ENCODE peak calls at places on chromosomes 16 and 17, in nine cellular contexts. O, Y, X, B, W, M, Z, R and P are unnamed samples.

GRCh38 chr17:44466339-44466738 is 36.9 kb downstream of the GPATCH8 start:
- DNase-seq in O (no peak), Y (no peak), X (no peak), B (no peak), W (no peak), M (no peak), Z (no peak), R (no peak), P (no peak)

GRCh38 chr16:9258423-9259051 is 167.1 kb downstream of the HAPSTR1 start:
- DNase-seq in O (no peak), Y (peak), X (peak), B (no peak), W (peak), M (peak), Z (peak), R (no peak), P (peak)

GRCh38 chr17:43698678-43699437 is 37.1 kb upstream of the MEOX1 start:
- DNase-seq in O (no peak), Y (no peak), X (no peak), B (no peak), W (no peak), M (no peak), Z (no peak), R (no peak), P (no peak)

GRCh38 chr16:83802559-83802958 is 5.2 kb upstream of the HSBP1 start:
- DNase-seq in O (no peak), Y (no peak), X (no peak), B (no peak), W (no peak), M (no peak), Z (no peak), R (no peak), P (no peak)

GRCh38 chr16:71895679-71896385 is 501 bp downstream of the IST1 start:
- DNase-seq in O (no peak), Y (peak), X (peak), B (peak), W (peak), M (peak), Z (peak), R (no peak), P (no peak)

GRCh38 chr16:53913082-53913870 is 209.3 kb downstream of the FTO start:
- DNase-seq in O (peak), Y (no peak), X (no peak), B (peak), W (peak), M (no peak), Z (peak), R (no peak), P (peak)

GRCh38 chr16:10168258-10168657 is 14.0 kb downstream of the GRIN2A start:
- DNase-seq in O (no peak), Y (no peak), X (no peak), B (no peak), W (no peak), M (no peak), Z (peak), R (no peak), P (no peak)

GRCh38 chr17:28760987-28761562 is 17.3 kb downstream of the TRAF4 start:
- DNase-seq in O (peak), Y (no peak), X (peak), B (peak), W (no peak), M (peak), Z (peak), R (no peak), P (no peak)

GRCh38 chr16:188674-189073 is 8.4 kb downstream of the HBQ1 start:
- DNase-seq in O (no peak), Y (peak), X (peak), B (no peak), W (peak), M (peak), Z (no peak), R (no peak), P (peak)

GRCh38 chr17:30332057-30332542 is 1.8 kb downstream of the TMIGD1 start:
- DNase-seq in O (no peak), Y (peak), X (peak), B (peak), W (peak), M (peak), Z (peak), R (no peak), P (peak)

GRCh38 chr17:28912281-28912937 is 9.5 kb upstream of the DHRS13 start:
- DNase-seq in O (no peak), Y (no peak), X (peak), B (no peak), W (no peak), M (no peak), Z (no peak), R (no peak), P (no peak)

GRCh38 chr17:80774643-80775281 is 216.9 kb upstream of the CHMP6 start:
- DNase-seq in O (no peak), Y (peak), X (peak), B (no peak), W (peak), M (peak), Z (no peak), R (no peak), P (no peak)

GRCh38 chr17:69335018-69335417 is 8.1 kb upstream of the ABCA5 start:
- DNase-seq in O (no peak), Y (peak), X (peak), B (peak), W (no peak), M (peak), Z (peak), R (no peak), P (peak)

GRCh38 chr17:28946239-28946638 is 5.1 kb downstream of the PHF12 start:
- DNase-seq in O (peak), Y (no peak), X (no peak), B (peak), W (no peak), M (no peak), Z (peak), R (no peak), P (no peak)

GRCh38 chr16:66131156-66131807 is 235.2 kb upstream of the CDH5 start:
- DNase-seq in O (no peak), Y (no peak), X (no peak), B (peak), W (no peak), M (no peak), Z (peak), R (no peak), P (no peak)

GRCh38 chr16:54266363-54266955 is 20.1 kb downstream of the IRX3 start:
- DNase-seq in O (no peak), Y (no peak), X (peak), B (peak), W (no peak), M (no peak), Z (peak), R (no peak), P (no peak)

DNA sequence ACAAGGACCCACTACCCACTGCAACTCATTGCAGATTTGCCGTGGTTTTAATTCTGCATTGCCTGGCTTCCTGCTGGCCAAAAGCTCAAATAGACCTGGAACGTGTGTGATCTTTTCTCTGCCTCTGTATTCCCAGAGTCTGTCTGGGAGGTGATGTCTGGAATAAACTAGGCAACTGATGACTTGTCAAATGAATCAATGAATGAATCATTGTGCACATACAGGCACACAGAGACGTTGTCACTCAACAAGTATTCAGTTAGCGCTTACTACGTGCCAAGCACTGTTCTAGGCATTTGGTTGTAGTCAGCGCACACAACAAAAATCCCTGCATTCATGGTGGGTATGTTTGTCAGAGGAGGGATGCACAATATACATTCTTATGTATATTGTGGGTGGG is 8.9 kb downstream of the TMEM132E start:
- DNase-seq in O (no peak), Y (no peak), X (no peak), B (no peak), W (no peak), M (no peak), Z (no peak), R (no peak), P (no peak)
- H3K4me3 ChIP-seq in O (no peak), Y (no peak), X (no peak), B (no peak), W (no peak), M (no peak), Z (no peak), R (no peak), P (no peak)

GRCh38 chr17:73770849-73771229 is 126.6 kb upstream of the SDK2 start:
- DNase-seq in O (no peak), Y (no peak), X (no peak), B (no peak), W (no peak), M (no peak), Z (no peak), R (no peak), P (no peak)
- H3K4me3 ChIP-seq in O (no peak), Y (no peak), X (no peak), B (no peak), W (no peak), M (no peak), Z (no peak), R (peak), P (no peak)

DNA sequence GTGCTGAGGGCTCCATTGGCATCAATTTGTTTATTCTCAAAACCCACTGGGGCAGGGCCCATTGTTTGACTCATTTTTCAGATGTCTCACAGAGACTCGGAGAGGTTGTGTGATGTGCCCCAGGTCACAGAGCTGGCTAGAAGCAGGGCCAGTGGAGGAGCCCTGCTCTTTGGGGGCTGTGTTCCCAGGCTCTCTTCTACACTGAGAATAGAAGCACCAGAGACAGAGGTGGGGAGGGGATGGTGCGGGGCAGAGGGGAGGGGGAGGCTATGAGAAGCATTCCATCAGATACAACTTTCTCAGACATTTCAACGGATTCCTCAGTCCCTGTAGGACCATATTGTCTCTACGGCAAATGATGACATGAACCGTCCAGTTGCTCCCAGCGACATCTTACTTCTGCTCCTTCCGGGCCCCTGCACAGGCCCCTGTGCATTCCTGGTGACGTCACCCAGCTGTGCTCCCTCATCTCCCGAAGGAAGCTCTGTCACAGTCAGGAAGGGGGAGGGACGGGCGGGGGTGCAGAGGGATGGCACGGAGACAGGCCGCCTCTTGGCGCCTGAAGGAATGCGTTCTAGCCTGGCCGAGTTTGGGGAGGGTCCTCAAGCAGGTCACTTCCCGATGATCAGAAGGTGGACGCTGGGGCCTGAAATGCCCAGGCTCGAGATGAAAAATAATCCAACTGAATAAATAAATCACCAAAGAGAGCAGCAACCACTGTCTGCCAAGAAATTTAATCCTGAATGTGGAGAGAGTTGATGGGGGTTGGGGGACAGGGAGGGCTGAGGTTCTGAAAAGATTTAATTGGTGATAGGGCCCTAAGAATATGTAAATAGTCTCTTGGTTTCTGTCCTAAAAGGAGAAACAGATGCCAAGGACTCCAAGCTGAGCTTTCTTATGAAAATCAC is 114.1 kb downstream of the NOG start:
- DNase-seq in O (no peak), Y (no peak), X (no peak), B (peak), W (no peak), M (no peak), Z (no peak), R (no peak), P (no peak)
- H3K4me3 ChIP-seq in O (no peak), Y (no peak), X (no peak), B (no peak), W (no peak), M (no peak), Z (no peak), R (no peak), P (no peak)

DNA sequence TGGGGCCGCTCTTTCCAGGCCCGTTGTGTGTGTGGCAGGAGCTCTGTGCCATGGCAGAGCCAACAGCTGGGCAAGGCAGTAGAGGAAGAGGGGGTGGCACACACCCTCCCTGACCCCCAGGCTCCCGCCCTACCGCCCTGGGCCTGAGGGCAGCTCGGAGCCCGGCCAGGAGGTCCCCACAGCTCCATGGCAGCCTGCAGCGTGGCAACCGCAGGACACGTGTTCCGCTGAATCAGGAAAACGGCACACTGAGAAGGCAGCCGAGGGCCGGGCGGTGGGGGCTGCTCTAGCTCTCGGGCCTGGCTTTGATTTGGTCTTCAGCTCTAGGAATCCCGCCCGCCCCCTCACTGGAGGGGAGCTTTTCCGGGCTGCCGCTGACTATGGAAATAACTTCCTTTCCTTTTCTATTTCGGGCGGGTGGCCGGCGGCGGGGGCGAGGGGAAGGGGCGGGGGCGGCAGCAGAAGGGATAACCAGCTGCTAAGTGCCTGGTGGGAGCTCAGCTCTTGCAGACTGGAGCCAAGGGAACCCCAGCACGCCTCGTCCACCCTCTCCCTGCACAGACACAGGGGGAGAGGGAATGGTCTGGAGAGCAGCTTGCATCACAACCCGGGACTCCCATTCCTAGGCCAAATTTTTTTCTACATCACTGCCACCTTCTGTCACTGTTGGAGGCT is 24.7 kb upstream of the MRPS23 start:
- DNase-seq in O (peak), Y (no peak), X (peak), B (peak), W (peak), M (peak), Z (peak), R (peak), P (no peak)
- H3K4me3 ChIP-seq in O (peak), Y (no peak), X (no peak), B (no peak), W (no peak), M (no peak), Z (no peak), R (peak), P (no peak)

DNA sequence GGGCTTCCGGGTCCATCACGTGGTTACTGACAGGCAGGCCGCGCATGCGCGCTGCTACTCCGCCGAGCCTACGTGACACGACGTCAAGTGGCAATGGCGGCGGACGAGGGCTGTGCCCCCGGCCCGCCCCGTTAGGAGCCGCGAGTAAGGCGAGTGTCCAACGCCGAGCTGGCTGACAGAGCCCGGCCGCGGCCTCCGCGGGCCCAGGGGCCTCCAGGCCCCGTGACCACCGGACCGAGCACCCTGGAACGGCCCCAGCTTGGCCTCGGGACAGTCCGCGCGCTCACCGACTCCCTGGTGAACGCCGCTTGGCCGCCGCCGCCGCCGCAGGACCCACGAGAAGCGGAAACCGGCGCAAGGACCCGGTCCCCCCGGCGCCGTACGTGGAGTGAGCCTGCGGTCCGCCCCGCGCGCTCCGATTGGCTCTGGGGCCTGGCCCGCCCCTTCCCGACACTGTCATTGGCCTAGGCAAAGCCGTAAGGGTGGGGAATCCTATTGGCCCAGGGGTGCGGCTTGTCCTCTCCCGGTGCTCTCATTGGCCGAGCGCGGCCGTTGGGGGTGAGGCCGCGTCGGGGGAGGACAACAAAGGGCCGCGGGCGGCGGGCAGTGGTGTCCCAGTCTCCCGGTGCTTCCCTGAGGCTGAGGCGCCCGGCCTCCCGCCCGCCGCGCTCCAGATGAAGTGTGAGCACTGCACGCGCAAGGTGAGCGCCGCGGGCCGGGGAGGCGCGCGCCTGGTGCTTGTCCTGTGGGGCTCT is at the start of gene NARF:
- DNase-seq in O (peak), Y (peak), X (peak), B (peak), W (peak), M (peak), Z (peak), R (peak), P (peak)
- H3K4me3 ChIP-seq in O (peak), Y (peak), X (peak), B (peak), W (peak), M (peak), Z (peak), R (peak), P (peak)

GRCh38 chr17:77287432-77288068 is 146.8 kb downstream of the SEC14L1 start:
- DNase-seq in O (peak), Y (no peak), X (no peak), B (peak), W (no peak), M (no peak), Z (peak), R (no peak), P (no peak)

GRCh38 chr17:77286641-77287431 is 146.1 kb downstream of the SEC14L1 start:
- DNase-seq in O (no peak), Y (no peak), X (no peak), B (peak), W (no peak), M (no peak), Z (no peak), R (no peak), P (no peak)

GRCh38 chr17:77288115-77288619 is 147.4 kb downstream of the SEC14L1 start:
- DNase-seq in O (no peak), Y (no peak), X (no peak), B (no peak), W (no peak), M (no peak), Z (no peak), R (no peak), P (no peak)

GRCh38 chr17:77285594-77286390 is 145.0 kb downstream of the SEC14L1 start:
- DNase-seq in O (peak), Y (no peak), X (peak), B (peak), W (no peak), M (no peak), Z (peak), R (peak), P (no peak)

DNA sequence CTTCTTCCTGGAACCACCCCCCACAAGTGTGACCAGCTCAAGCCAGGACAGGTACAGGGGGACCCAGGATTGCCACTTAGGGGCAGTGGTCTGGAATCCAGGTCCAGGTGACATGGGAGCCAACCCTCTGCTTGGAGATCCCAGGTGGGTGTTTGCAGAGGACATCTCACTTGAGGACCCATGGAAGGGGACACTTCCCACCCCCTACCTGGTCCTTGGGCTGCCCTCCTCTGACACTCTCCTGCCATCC is 145.5 kb downstream of the SEC14L1 start:
- DNase-seq in O (no peak), Y (no peak), X (no peak), B (no peak), W (no peak), M (no peak), Z (no peak), R (no peak), P (no peak)
- H3K4me3 ChIP-seq in O (no peak), Y (no peak), X (no peak), B (no peak), W (no peak), M (no peak), Z (no peak), R (no peak), P (no peak)

GRCh38 chr16:21949713-21950260 is 3.4 kb upstream of the UQCRC2 start:
- DNase-seq in O (no peak), Y (no peak), X (no peak), B (peak), W (no peak), M (no peak), Z (no peak), R (no peak), P (no peak)

GRCh38 chr16:21952040-21952792 is 945 bp upstream of the UQCRC2 start:
- DNase-seq in O (peak), Y (peak), X (peak), B (peak), W (peak), M (peak), Z (peak), R (peak), P (peak)

GRCh38 chr16:21953541-21953902 is 361 bp downstream of the UQCRC2 start:
- DNase-seq in O (no peak), Y (no peak), X (no peak), B (no peak), W (no peak), M (no peak), Z (no peak), R (no peak), P (no peak)

GRCh38 chr16:21952793-21953540 is at the start of gene UQCRC2:
- DNase-seq in O (peak), Y (peak), X (peak), B (peak), W (peak), M (peak), Z (peak), R (peak), P (peak)

GRCh38 chr16:21950782-21951521 is 2.2 kb upstream of the UQCRC2 start:
- DNase-seq in O (no peak), Y (peak), X (peak), B (peak), W (peak), M (peak), Z (peak), R (no peak), P (peak)
- H3K4me3 ChIP-seq in O (no peak), Y (no peak), X (no peak), B (no peak), W (no peak), M (no peak), Z (no peak), R (no peak), P (no peak)